ENCODE peak calls at places on chromosomes 2 and 18, in eight cellular contexts. F, J, M, L, V, C, K and P are unnamed samples. For H3K4me1, the result is how much of the 10 kb centered on the place peaks cover.

GRCh38 chr2:80074321-80074720 is 230.2 kb downstream of the LRRTM1 start:
- DNase-seq in F (no peak), J (no peak), K (no peak), V (no peak), C (no peak), L (no peak), M (no peak), P (no peak)

GRCh38 chr2:12300019-12300602 is 416.6 kb upstream of the TRIB2 start:
- DNase-seq in C (no peak), V (no peak), M (no peak), K (no peak), F (no peak), L (no peak), J (peak), P (no peak)

GRCh38 chr2:151560289-151560688 is 150.6 kb downstream of the RIF1 start:
- DNase-seq in M (no peak), L (no peak), V (no peak), F (no peak), C (no peak), K (no peak), J (peak), P (no peak)

GRCh38 chr2:161165811-161166210 is 5.6 kb downstream of the TANK start:
- DNase-seq in L (no peak), K (no peak), F (no peak), V (no peak), J (no peak), M (no peak), C (no peak), P (no peak)

GRCh38 chr2:10982931-10983701 is 71.4 kb downstream of the KCNF1 start:
- DNase-seq in L (no peak), M (no peak), C (no peak), J (no peak), K (no peak), V (peak), F (no peak), P (no peak)

GRCh38 chr2:30662268-30663131 is 144.7 kb downstream of the CAPN13 start:
- DNase-seq in K (no peak), M (no peak), V (peak), F (no peak), L (no peak), C (no peak), J (no peak), P (no peak)

GRCh38 chr2:62216113-62216512 is 20.2 kb downstream of the B3GNT2 start:
- DNase-seq in V (no peak), M (no peak), K (no peak), F (no peak), C (no peak), J (no peak), L (no peak), P (no peak)

GRCh38 chr18:76490701-76491171 is 4.3 kb downstream of the ZNF516 start:
- DNase-seq in M (peak), L (no peak), V (peak), F (no peak), J (peak), K (peak), C (peak), P (peak)

GRCh38 chr2:234240917-234241316 is 190.4 kb downstream of the SPP2 start:
- DNase-seq in J (peak), V (no peak), K (no peak), L (no peak), F (no peak), C (no peak), M (no peak), P (no peak)

GRCh38 chr2:62471816-62472215 is 34.2 kb downstream of the TMEM17 start:
- DNase-seq in F (no peak), K (peak), C (no peak), L (no peak), J (no peak), V (no peak), M (no peak), P (no peak)

GRCh38 chr2:66435549-66435875 is 587 bp downstream of the MEIS1 start:
- DNase-seq in V (no peak), F (no peak), J (no peak), M (no peak), K (no peak), C (no peak), L (peak), P (no peak)

GRCh38 chr2:196413821-196414274 is 225.7 kb upstream of the CCDC150 start:
- DNase-seq in J (no peak), F (no peak), M (no peak), C (no peak), V (no peak), K (no peak), L (no peak), P (no peak)

GRCh38 chr2:121103969-121104368 is 181.0 kb downstream of the TFCP2L1 start:
- DNase-seq in L (no peak), V (no peak), J (no peak), M (no peak), F (no peak), K (no peak), C (no peak), P (no peak)

GRCh38 chr18:63197246-63197791 is 122.2 kb downstream of the BCL2 start:
- DNase-seq in M (no peak), K (no peak), C (no peak), L (no peak), F (no peak), J (no peak), V (no peak), P (no peak)

DNA sequence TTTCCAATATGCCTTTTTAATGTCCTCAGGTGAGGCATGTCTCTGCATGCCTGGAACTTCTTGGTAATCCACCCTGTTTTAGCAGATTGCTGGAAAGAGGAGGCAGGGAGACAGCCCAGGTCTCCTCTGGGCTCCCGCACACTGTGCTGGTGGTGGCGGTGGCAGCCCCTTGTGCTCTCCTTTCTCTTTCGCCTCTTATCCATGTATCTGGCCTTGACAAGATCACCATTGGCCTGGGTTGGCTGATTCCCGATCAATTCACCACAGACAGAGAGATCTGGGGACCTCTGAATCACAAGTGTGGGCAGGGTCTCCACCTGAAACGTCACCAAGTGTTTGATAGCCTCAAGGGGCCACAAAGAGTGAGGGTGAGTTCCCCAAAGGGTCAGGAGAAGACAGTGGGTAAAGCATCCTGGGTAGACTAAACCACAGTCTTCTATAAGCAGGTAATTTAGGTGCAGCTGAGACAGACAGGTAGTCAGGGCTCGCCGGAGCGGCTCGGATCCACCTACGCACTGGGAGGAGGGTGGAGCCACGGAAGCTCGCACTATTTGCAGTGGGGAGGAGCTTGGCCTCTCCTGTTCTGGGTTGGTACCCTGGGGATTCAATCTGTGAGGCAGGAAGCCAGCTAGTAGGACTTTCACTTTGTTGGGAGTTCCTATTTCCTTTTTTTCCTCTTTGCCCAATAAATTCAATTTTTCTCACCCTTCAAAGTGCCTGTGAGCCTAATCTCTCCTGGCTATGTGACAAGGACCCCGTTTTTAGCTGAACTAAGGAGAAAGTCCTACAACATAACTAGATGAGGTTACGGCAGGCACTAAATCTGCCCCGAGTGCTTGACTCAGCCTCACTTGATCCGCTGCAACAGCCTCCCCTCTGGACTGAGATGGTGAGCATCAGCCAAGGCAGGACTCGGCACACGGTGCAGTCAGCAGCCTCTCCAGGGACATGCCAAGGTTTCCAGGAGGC is 57.6 kb downstream of the SLC4A3 start:
- DNase-seq in C (no peak), F (no peak), J (peak), V (peak), L (peak), M (peak), K (peak), P (peak)
- H3K4me3 ChIP-seq in C (peak), F (no peak), J (peak), V (no peak), L (peak), M (peak), K (peak), P (no peak)

GRCh38 chr2:24353933-24354332 is 6.4 kb downstream of the ITSN2 start:
- DNase-seq in K (no peak), C (no peak), F (no peak), M (no peak), L (no peak), J (no peak), V (no peak), P (no peak)

GRCh38 chr2:24354899-24355298 is 5.4 kb downstream of the ITSN2 start:
- DNase-seq in V (no peak), K (no peak), J (no peak), C (no peak), F (no peak), L (no peak), M (no peak), P (no peak)

GRCh38 chr2:24353364-24353763 is 7.0 kb downstream of the ITSN2 start:
- DNase-seq in M (no peak), J (no peak), C (no peak), F (no peak), K (no peak), L (no peak), V (no peak), P (no peak)

GRCh38 chr2:24352664-24353063 is 7.7 kb downstream of the ITSN2 start:
- DNase-seq in J (no peak), C (no peak), L (no peak), V (no peak), K (no peak), F (no peak), M (no peak), P (no peak)

DNA sequence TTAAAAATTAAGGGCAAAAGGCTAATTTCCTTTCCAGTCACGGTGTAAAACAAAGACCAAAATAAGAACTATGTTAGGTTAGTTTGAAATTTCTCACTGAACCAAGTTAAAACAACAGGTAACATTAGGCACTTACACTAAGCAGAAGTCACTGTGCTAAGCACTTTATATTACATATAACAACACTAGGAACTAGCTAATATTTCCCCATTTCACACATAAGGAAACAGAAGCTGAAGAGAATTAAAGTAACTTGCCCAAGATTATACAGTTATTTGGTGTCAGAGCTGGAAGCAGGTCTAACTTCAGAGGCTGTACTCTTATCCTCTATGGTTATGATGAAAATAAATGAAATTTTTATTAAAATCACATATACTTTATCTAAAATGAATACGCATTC is 6.0 kb downstream of the ITSN2 start:
- DNase-seq in C (no peak), F (no peak), L (no peak), V (no peak), K (no peak), J (no peak), M (no peak), P (no peak)
- H3K4me1 ChIP-seq in C (half or more), F (under half), L (under half), V (half or more), K (under half), J (under half), M (half or more), P (half or more)

DNA sequence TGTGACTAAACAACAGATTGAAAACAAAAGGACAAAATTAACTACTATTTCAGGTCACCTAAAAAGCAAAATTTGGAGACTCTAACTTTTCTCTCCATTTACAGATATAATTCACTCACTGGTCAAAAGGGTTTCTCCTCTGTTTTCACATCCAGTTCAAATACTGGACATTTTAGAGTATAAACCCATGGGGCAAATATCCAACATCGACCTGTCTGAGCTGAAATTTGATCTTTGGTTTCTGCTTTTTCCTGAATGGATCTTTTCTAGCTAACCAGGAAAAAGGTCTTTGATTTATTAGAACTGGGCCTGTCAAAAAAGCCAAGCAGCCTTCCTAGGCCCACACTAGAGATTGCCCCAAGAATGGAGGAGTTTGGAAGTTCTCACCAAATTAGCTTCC is 69.3 kb upstream of the SATB2 start:
- DNase-seq in F (no peak), V (no peak), K (no peak), J (no peak), L (no peak), C (no peak), M (no peak), P (no peak)
- H3K27ac ChIP-seq in F (no peak), V (no peak), K (no peak), J (no peak), L (no peak), C (no peak), M (no peak), P (no peak)

DNA sequence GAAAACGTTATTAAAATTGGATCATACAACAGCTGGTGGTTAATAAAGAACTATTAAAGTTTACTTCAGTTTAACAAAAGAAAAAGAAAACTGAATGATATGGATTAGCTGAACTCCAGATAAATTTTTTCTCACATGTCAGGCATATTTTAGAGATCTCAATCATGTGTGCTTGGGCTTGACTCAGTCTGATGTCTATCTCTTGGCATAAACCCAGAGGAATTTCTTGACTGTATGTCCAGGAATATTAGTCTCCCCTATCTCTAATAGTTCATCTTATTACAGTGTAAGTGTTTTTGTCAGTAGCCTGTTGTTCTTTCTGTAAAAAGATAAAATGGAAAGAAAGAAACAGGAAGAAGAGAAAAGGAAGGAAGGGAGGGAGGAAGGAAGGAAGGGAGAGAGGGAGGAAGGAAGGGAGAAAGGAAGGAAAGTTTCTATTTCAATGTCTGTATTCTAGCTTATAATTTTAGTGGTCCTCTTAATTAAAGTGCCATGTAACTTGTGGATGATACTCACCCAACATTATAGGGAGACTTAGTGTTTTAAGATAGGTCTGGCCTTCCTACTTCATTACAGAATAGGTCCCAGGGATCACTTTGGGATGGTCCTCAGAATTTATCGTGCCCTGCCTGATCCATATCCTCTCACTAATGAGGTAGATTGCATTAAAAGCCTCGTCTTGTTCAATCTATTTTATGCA is 99.7 kb upstream of the UGP2 start:
- DNase-seq in V (no peak), M (no peak), L (no peak), K (no peak), F (no peak), J (peak), C (no peak), P (no peak)
- H3K4me3 ChIP-seq in V (no peak), M (no peak), L (no peak), K (no peak), F (no peak), J (no peak), C (no peak), P (no peak)

DNA sequence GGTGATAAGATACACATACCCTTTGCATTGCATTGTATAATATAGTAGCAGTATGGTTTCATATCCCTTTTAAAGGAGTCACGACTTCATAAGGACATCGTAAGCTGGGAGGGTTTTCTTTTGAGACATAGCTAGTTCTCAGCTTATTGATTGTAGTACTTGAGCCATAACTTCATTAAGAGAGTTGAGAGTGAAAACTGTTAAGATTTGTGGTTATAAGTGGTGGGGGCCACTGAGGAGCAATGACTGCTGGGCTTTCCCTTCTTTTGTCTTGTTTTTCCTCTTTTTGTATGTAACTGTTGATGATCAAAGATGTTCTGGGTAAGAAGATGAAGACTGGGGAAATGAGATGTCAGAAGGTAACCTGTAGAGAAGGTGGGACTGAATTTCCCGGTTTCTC is 11.0 kb downstream of the EIF5B start:
- DNase-seq in J (no peak), V (no peak), C (no peak), M (no peak), F (no peak), K (no peak), L (no peak), P (no peak)
- H3K4me1 ChIP-seq in J (under half), V (under half), C (under half), M (under half), F (under half), K (under half), L (under half), P (under half)

GRCh38 chr2:240593703-240594451 is 7.3 kb downstream of the CAPN10 start:
- DNase-seq in V (peak), K (peak), F (no peak), L (no peak), C (no peak), J (no peak), M (no peak), P (no peak)
- H3K27ac ChIP-seq in V (no peak), K (no peak), F (no peak), L (no peak), C (no peak), J (no peak), M (no peak), P (no peak)

GRCh38 chr2:176092270-176093144 is at the start of gene HOXD13:
- DNase-seq in J (no peak), C (no peak), M (no peak), F (no peak), L (no peak), K (no peak), V (no peak), P (no peak)
- H3K4me3 ChIP-seq in J (no peak), C (no peak), M (no peak), F (no peak), L (no peak), K (peak), V (no peak), P (peak)

DNA sequence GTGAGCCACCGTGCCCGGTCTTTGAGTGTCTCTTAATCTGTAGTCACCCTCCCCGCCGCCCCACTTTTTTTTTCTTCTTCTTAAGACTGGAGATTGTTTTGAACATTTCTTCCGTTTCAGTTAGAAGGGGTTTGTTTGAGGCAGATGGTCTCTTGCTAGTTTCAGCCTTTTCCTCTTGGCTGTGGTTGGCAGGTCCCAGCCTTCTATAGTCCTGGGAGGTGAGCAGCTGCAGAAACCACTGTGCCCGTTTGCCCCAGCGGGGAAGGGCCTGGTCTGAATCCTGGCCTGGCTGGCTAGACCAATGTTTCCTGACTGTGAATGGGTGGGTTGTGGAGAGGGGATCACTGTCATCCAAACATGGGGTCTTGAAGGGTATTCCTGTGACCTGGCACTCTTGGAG is 30.1 kb upstream of the MCFD2 start:
- DNase-seq in M (no peak), K (no peak), V (no peak), J (no peak), L (no peak), F (no peak), C (no peak), P (no peak)
- H3K4me1 ChIP-seq in M (under half), K (under half), V (under half), J (under half), L (under half), F (under half), C (under half), P (half or more)